ENCODE peak calls at places on chromosomes 16 and 17, in eight cellular contexts. O is HCT116; P is NCI-H2081; W is AG08395; F is RCC 7860; E is nucleus accumbens; N is mammary epithelial cell; X is activated CD4-positive, alpha-beta T cell treated with anti-CD3 and anti-CD28 coated beads for 24 hours. R is an unnamed sample.

GRCh38 chr16:4839942-4840341 is 7.1 kb downstream of the GLYR1 start:
- DNase-seq in O (no peak), P (no peak), W (no peak), F (no peak), E (no peak), N (no peak), X (no peak), R (no peak)

GRCh38 chr17:16371742-16372141 is 9.1 kb upstream of the UBB start:
- DNase-seq in O (no peak), P (no peak), W (peak), F (no peak), E (no peak), N (peak), X (no peak), R (no peak)

GRCh38 chr16:61530697-61531096 is 505.5 kb downstream of the CDH8 start:
- DNase-seq in O (no peak), P (no peak), W (no peak), F (no peak), E (no peak), N (no peak), X (no peak), R (no peak)

GRCh38 chr16:69448470-69449193 is 24.2 kb downstream of the CYB5B start:
- DNase-seq in O (no peak), P (peak), W (peak), F (no peak), E (no peak), N (no peak), X (no peak), R (no peak)

GRCh38 chr16:66324785-66325184 is 41.7 kb upstream of the CDH5 start:
- DNase-seq in O (peak), P (peak), W (no peak), F (no peak), E (peak), N (no peak), X (no peak), R (peak)

GRCh38 chr16:73506568-73507056 is 458.7 kb upstream of the ZFHX3 start:
- DNase-seq in O (no peak), P (peak), W (no peak), F (no peak), E (no peak), N (no peak), X (no peak), R (no peak)

GRCh38 chr17:62085511-62086408 is 20.7 kb upstream of the MED13 start:
- DNase-seq in O (no peak), P (no peak), W (peak), F (no peak), E (no peak), N (no peak), X (no peak), R (no peak)

GRCh38 chr16:50160495-50161164 is 7.5 kb downstream of the TENT4B start:
- DNase-seq in O (no peak), P (no peak), W (peak), F (no peak), E (no peak), N (no peak), X (no peak), R (peak)

GRCh38 chr16:68844211-68844564 is 857 bp downstream of the TANGO6 start:
- DNase-seq in O (no peak), P (no peak), W (no peak), F (no peak), E (no peak), N (no peak), X (no peak), R (no peak)

GRCh38 chr17:78696016-78696992 is 85.8 kb downstream of the CYTH1 start:
- DNase-seq in O (no peak), P (no peak), W (no peak), F (no peak), E (no peak), N (no peak), X (no peak), R (no peak)

GRCh38 chr17:17067277-17067676 is 25.0 kb downstream of the MPRIP start:
- DNase-seq in O (no peak), P (no peak), W (peak), F (peak), E (no peak), N (peak), X (no peak), R (no peak)

GRCh38 chr16:19415461-19415860 is 2.2 kb upstream of the TMC5 start:
- DNase-seq in O (no peak), P (peak), W (no peak), F (no peak), E (no peak), N (no peak), X (no peak), R (no peak)

GRCh38 chr17:59424331-59424730 is 92.9 kb downstream of the YPEL2 start:
- DNase-seq in O (no peak), P (no peak), W (no peak), F (no peak), E (no peak), N (no peak), X (no peak), R (no peak)

GRCh38 chr16:11191665-11192064 is 64.3 kb downstream of the SOCS1 start:
- DNase-seq in O (no peak), P (no peak), W (no peak), F (no peak), E (no peak), N (no peak), X (no peak), R (no peak)

GRCh38 chr17:8225813-8226535 is 15.6 kb upstream of the AURKB start:
- DNase-seq in O (peak), P (peak), W (peak), F (peak), E (peak), N (peak), X (peak), R (peak)

GRCh38 chr17:27242951-27243350 is 51.0 kb upstream of the WSB1 start:
- DNase-seq in O (no peak), P (no peak), W (no peak), F (no peak), E (no peak), N (no peak), X (no peak), R (no peak)

GRCh38 chr16:50234771-50235556 is 31.4 kb upstream of the ADCY7 start:
- DNase-seq in O (no peak), P (no peak), W (no peak), F (no peak), E (no peak), N (peak), X (no peak), R (no peak)

GRCh38 chr17:20955437-20956323 is 87.1 kb downstream of the USP22 start:
- DNase-seq in O (no peak), P (peak), W (no peak), F (no peak), E (no peak), N (peak), X (no peak), R (no peak)

GRCh38 chr16:4217246-4218131 is 24.4 kb downstream of the SRL start:
- DNase-seq in O (no peak), P (peak), W (no peak), F (no peak), E (no peak), N (no peak), X (no peak), R (no peak)

GRCh38 chr17:79095345-79096055 is 20.9 kb downstream of the ENGASE start:
- DNase-seq in O (no peak), P (no peak), W (no peak), F (no peak), E (no peak), N (peak), X (no peak), R (no peak)

GRCh38 chr16:26688699-26689098 is 378.0 kb upstream of the C16orf82 start:
- DNase-seq in O (no peak), P (no peak), W (no peak), F (no peak), E (no peak), N (no peak), X (no peak), R (no peak)

GRCh38 chr16:87132361-87133014 is 184.7 kb downstream of the C16orf95 start:
- DNase-seq in O (peak), P (no peak), W (peak), F (no peak), E (peak), N (peak), X (no peak), R (peak)

GRCh38 chr17:78919816-78920516 is 5.2 kb downstream of the TIMP2 start:
- DNase-seq in O (no peak), P (no peak), W (no peak), F (no peak), E (no peak), N (no peak), X (no peak), R (no peak)

GRCh38 chr16:25257504-25257955 is at the start of gene ZKSCAN2:
- DNase-seq in O (peak), P (peak), W (peak), F (peak), E (peak), N (peak), X (peak), R (peak)

GRCh38 chr17:7836596-7837374 is 2.8 kb downstream of the KDM6B start:
- DNase-seq in O (peak), P (peak), W (peak), F (peak), E (peak), N (peak), X (peak), R (peak)

GRCh38 chr17:77445030-77445907 is 304.5 kb downstream of the SEC14L1 start:
- DNase-seq in O (no peak), P (no peak), W (peak), F (no peak), E (no peak), N (no peak), X (no peak), R (no peak)

GRCh38 chr16:10314811-10315210 is 71.0 kb upstream of the ATF7IP2 start:
- DNase-seq in O (no peak), P (no peak), W (no peak), F (peak), E (no peak), N (peak), X (no peak), R (no peak)

GRCh38 chr16:72216767-72217166 is 44.8 kb upstream of the PMFBP1 start:
- DNase-seq in O (no peak), P (no peak), W (no peak), F (no peak), E (no peak), N (no peak), X (no peak), R (no peak)

GRCh38 chr16:9852003-9852402 is 330.2 kb downstream of the GRIN2A start:
- DNase-seq in O (no peak), P (no peak), W (no peak), F (no peak), E (no peak), N (no peak), X (no peak), R (no peak)

GRCh38 chr17:12620200-12620720 is 45.4 kb upstream of the MYOCD start:
- DNase-seq in O (no peak), P (no peak), W (no peak), F (no peak), E (no peak), N (no peak), X (no peak), R (no peak)

GRCh38 chr17:5011928-5012327 is 14.2 kb downstream of the KIF1C start:
- DNase-seq in O (no peak), P (no peak), W (peak), F (no peak), E (no peak), N (peak), X (no peak), R (no peak)

GRCh38 chr16:57000271-57001025 is 11.1 kb downstream of the NLRC5 start:
- DNase-seq in O (peak), P (no peak), W (peak), F (peak), E (no peak), N (peak), X (peak), R (no peak)

GRCh38 chr17:21127508-21128077 is 829 bp downstream of the DHRS7B start:
- DNase-seq in O (no peak), P (no peak), W (no peak), F (no peak), E (no peak), N (no peak), X (no peak), R (no peak)

GRCh38 chr16:734208-734980 is 6.4 kb downstream of the CIAO3 start:
- DNase-seq in O (no peak), P (no peak), W (no peak), F (no peak), E (peak), N (no peak), X (no peak), R (no peak)

GRCh38 chr17:80855968-80856862 is 135.4 kb upstream of the CHMP6 start:
- DNase-seq in O (peak), P (no peak), W (peak), F (peak), E (no peak), N (peak), X (peak), R (no peak)

GRCh38 chr16:64952177-64952576 is 169.7 kb downstream of the CDH11 start:
- DNase-seq in O (no peak), P (no peak), W (peak), F (no peak), E (no peak), N (no peak), X (no peak), R (no peak)

GRCh38 chr17:20196314-20196713 is 187.2 kb downstream of the SPECC1 start:
- DNase-seq in O (no peak), P (no peak), W (no peak), F (no peak), E (no peak), N (no peak), X (no peak), R (no peak)

GRCh38 chr17:41864498-41864836 is 756 bp downstream of the KLHL11 start:
- DNase-seq in O (no peak), P (no peak), W (no peak), F (no peak), E (no peak), N (no peak), X (no peak), R (no peak)